ENCODE peak calls at places on chromosomes 2 and 18, in eight cellular contexts. K, U, V, D, X, J, A and I are unnamed samples.

GRCh38 chr2:191678437-191679110 is 638 bp downstream of the NABP1 start:
- DNase-seq in X (peak; percentile 69), A (peak; percentile 70), K (peak; percentile 81), D (peak; percentile 62), J (no peak), V (no peak), U (peak; percentile 51), I (peak; percentile 74)

GRCh38 chr18:23689031-23689615 is at the start of gene LAMA3:
- DNase-seq in U (peak; percentile 59), X (peak; percentile 81), A (peak; percentile 64), J (no peak), D (peak; percentile 57), K (peak; percentile 81), V (no peak), I (peak; percentile 65)

GRCh38 chr2:6535572-6535971 is 330.1 kb downstream of the CMPK2 start:
- DNase-seq in A (no peak), D (no peak), J (no peak), X (no peak), V (no peak), K (no peak), U (peak; percentile 8), I (no peak)

GRCh38 chr2:176152350-176153181 is 1.2 kb downstream of the HOXD4 start:
- DNase-seq in D (no peak), X (no peak), U (no peak), K (no peak), J (no peak), A (no peak), V (no peak), I (no peak)

GRCh38 chr2:28507806-28508764 is 12.2 kb downstream of the PLB1 start:
- DNase-seq in J (no peak), A (no peak), K (peak; percentile 95), X (no peak), V (peak; percentile 42), D (peak; percentile 94), U (peak; percentile 83), I (peak; percentile 87)

GRCh38 chr2:20600756-20601325 is 50.1 kb downstream of the HS1BP3 start:
- DNase-seq in X (no peak), U (no peak), K (peak; percentile 44), A (no peak), D (no peak), V (no peak), J (no peak), I (no peak)

GRCh38 chr2:72271276-72271614 is 123.6 kb upstream of the CYP26B1 start:
- DNase-seq in X (no peak), J (no peak), K (no peak), U (no peak), A (no peak), D (no peak), V (no peak), I (peak; percentile 43)

GRCh38 chr2:137000790-137001189 is 235.4 kb downstream of the THSD7B start:
- DNase-seq in D (no peak), U (no peak), J (no peak), A (no peak), X (no peak), V (no peak), K (no peak), I (no peak)

GRCh38 chr2:237435844-237436590 is 22.1 kb upstream of the COL6A3 start:
- DNase-seq in D (no peak), A (no peak), U (no peak), J (peak; percentile 73), X (no peak), K (peak; percentile 41), V (peak; percentile 87), I (no peak)

GRCh38 chr2:106956416-106956815 is 70.4 kb upstream of the ST6GAL2 start:
- DNase-seq in V (peak; percentile 42), U (no peak), J (no peak), A (no peak), K (no peak), D (no peak), X (peak; percentile 55), I (no peak)

GRCh38 chr2:208466133-208466919 is 59.7 kb downstream of the PTH2R start:
- DNase-seq in D (peak; percentile 38), V (no peak), U (no peak), X (peak; percentile 34), A (no peak), K (peak; percentile 68), J (no peak), I (peak; percentile 73)

GRCh38 chr2:40353236-40353635 is 98.7 kb downstream of the SLC8A1 start:
- DNase-seq in D (no peak), A (no peak), K (no peak), V (no peak), U (no peak), X (no peak), J (no peak), I (no peak)

GRCh38 chr2:120691410-120691809 is 44.3 kb upstream of the GLI2 start:
- DNase-seq in D (no peak), K (no peak), X (no peak), U (no peak), V (no peak), J (no peak), A (no peak), I (no peak)

GRCh38 chr2:130884503-130884902 is 47.8 kb downstream of the ARHGEF4 start:
- DNase-seq in J (no peak), X (no peak), K (no peak), U (no peak), A (no peak), D (no peak), V (no peak), I (peak; percentile 31)

GRCh38 chr2:74414913-74415761 is 6.3 kb downstream of the C2orf81 start:
- DNase-seq in D (no peak), A (peak; percentile 56), U (peak; percentile 49), K (no peak), V (no peak), X (peak; percentile 28), J (peak; percentile 70), I (peak; percentile 37)

GRCh38 chr2:137952586-137953129 is 11.6 kb upstream of the HNMT start:
- DNase-seq in X (no peak), U (no peak), J (no peak), K (no peak), A (no peak), V (no peak), D (no peak), I (peak; percentile 17)

DNA sequence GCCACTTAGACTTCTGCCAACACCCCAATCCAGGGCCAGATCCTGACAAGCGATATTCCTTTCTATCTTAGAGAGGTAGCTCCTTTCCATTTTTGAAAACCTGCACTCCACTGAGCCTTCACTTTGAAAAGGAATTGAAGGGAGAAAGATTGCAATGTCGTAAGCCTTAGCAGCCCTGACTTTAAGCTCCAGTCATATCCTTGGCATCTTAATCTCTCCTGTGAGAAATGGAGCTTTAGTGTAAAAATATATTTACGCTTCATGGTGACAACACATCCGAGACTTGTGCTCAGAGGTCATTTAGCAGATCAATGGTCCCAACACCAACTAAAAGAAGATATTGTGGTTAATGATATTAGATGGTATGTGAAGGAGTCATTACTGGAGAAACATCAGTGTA is 235.8 kb upstream of the MEX3C start:
- DNase-seq in V (no peak), U (no peak), J (no peak), D (no peak), A (no peak), X (no peak), K (no peak), I (no peak)
- H3K9me3 ChIP-seq in V (no peaks in the 10 kb centered on the region), U (no peaks in the 10 kb centered on the region), J (no peaks in the 10 kb centered on the region), D (no peaks in the 10 kb centered on the region), A (no peaks in the 10 kb centered on the region), X (no peaks in the 10 kb centered on the region), K (no peaks in the 10 kb centered on the region), I (no peaks in the 10 kb centered on the region)

GRCh38 chr2:31978998-31979397 is 31.8 kb downstream of the MEMO1 start:
- DNase-seq in X (no peak), V (no peak), U (no peak), J (no peak), D (no peak), K (no peak), A (no peak), I (no peak)

GRCh38 chr2:31978436-31978835 is 32.4 kb downstream of the MEMO1 start:
- DNase-seq in K (no peak), D (no peak), J (no peak), X (no peak), A (no peak), V (no peak), U (no peak), I (no peak)

GRCh38 chr2:31979966-31980365 is 30.8 kb downstream of the MEMO1 start:
- DNase-seq in J (no peak), D (no peak), A (no peak), K (no peak), U (no peak), X (no peak), V (no peak), I (no peak)

GRCh38 chr2:31983762-31984467 is 26.9 kb downstream of the MEMO1 start:
- DNase-seq in A (no peak), J (no peak), D (no peak), U (no peak), K (no peak), X (no peak), V (no peak), I (no peak)

DNA sequence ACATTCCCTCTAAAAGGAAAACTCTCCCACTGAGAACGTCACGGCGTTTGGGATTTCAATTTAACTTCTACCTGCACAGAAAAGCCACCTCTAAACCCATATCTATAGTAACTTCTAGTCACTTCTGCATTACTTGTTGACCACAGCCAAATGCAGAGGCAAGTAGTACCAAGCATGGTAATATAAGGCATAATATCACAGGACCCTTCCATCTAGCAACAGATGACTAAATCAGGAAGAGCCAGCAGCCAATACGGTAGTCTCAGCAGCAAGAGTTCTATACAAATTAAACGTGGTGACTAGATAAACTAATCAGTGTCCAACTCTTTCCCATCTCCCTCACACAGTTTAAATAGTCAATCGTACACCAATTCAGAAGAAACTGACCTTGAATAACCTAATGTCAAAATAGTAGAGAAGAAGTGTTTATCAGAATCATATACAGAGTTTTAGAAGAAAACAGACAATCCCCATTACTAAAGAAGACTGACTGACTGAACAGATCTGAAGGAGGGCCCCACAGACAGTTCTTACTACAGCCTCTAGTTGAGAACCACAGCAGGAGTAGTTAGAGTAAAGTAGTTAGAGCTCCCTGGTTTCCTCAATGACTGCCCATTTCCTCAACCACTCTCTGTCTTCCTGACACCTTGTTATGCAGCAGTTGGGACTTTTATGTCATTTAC is 30.0 kb downstream of the MEMO1 start:
- DNase-seq in V (peak; percentile 15), X (no peak), A (no peak), J (no peak), U (no peak), K (peak; percentile 38), D (no peak), I (no peak)
- H3K27ac ChIP-seq in V (no peak overlapping the region), X (peak overlapping the region; percentile 38), A (no peak overlapping the region), J (peak overlapping the region; percentile 19), U (no peak overlapping the region), K (no peak overlapping the region), D (no peak overlapping the region), I (peak overlapping the region; percentile 45)

GRCh38 chr2:46167924-46168323 is 129.3 kb upstream of the EPAS1 start:
- DNase-seq in D (no peak), V (no peak), K (no peak), A (no peak), J (no peak), U (no peak), X (no peak), I (no peak)
- H3K4me3 ChIP-seq in D (no peak overlapping the region), V (no peak overlapping the region), K (no peak overlapping the region), A (no peak overlapping the region), J (no peak overlapping the region), U (no peak overlapping the region), X (no peak overlapping the region), I (no peak overlapping the region)

DNA sequence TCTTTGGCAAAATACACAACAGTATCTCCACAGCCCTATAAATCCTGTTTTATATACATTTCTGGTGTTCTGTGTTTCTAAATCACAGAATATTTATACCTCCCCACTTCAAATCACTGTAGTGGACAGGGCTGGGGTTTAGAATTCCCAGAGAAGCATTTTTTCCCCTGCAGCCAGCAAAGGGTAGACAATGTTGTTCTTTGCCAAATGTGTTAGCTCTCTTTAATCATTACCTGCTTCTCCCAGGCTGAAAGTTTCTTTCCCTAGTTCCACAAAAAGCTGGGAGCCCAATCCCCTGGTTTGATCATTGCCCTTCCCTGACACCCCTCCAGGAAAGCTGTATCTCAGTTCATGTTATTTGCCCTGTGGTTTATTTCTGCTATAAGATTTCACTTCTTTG is 520.0 kb upstream of the SPHKAP start:
- DNase-seq in J (no peak), V (no peak), A (no peak), U (no peak), K (no peak), D (no peak), X (no peak), I (no peak)
- H3K9me3 ChIP-seq in J (no peaks in the 10 kb centered on the region), V (no peaks in the 10 kb centered on the region), A (no peaks in the 10 kb centered on the region), U (no peaks in the 10 kb centered on the region), K (no peaks in the 10 kb centered on the region), D (no peaks in the 10 kb centered on the region), X (no peaks in the 10 kb centered on the region), I (no peaks in the 10 kb centered on the region)